ENCODE peak calls at places on chromosomes 12 and 14, in nine cellular contexts. One of them, this sample, is unnamed.

GRCh38 chr14:44979740-44980346 is 17.9 kb downstream of the TOGARAM1 start:
- DNase-seq in lower lobe of right lung: no peak
- DNase-seq in AG10803: no peak
- DNase-seq in foreskin fibroblast: no peak
- DNase-seq in HFFc6: no peak
- DNase-seq in transverse colon: no peak
- DNase-seq in PC-3: no peak
- DNase-seq in brain microvascular endothelial cell: no peak
- DNase-seq in adrenal gland: peak; percentile 38
- DNase-seq in this sample: no peak

GRCh38 chr12:105970885-105971284 is 167.9 kb downstream of the NUAK1 start:
- DNase-seq in transverse colon: no peak
- DNase-seq in foreskin fibroblast: no peak
- DNase-seq in AG10803: no peak
- DNase-seq in adrenal gland: no peak
- DNase-seq in brain microvascular endothelial cell: no peak
- DNase-seq in lower lobe of right lung: no peak
- DNase-seq in HFFc6: no peak
- DNase-seq in PC-3: no peak
- DNase-seq in this sample: no peak

GRCh38 chr14:89534896-89535615 is 118.0 kb upstream of the FOXN3 start:
- DNase-seq in lower lobe of right lung: no peak
- DNase-seq in brain microvascular endothelial cell: peak; percentile 31
- DNase-seq in HFFc6: peak; percentile 9
- DNase-seq in PC-3: no peak
- DNase-seq in adrenal gland: no peak
- DNase-seq in transverse colon: no peak
- DNase-seq in foreskin fibroblast: no peak
- DNase-seq in AG10803: peak; percentile 46
- DNase-seq in this sample: no peak

GRCh38 chr12:130799051-130799450 is 40.0 kb downstream of the STX2 start:
- DNase-seq in AG10803: no peak
- DNase-seq in brain microvascular endothelial cell: no peak
- DNase-seq in lower lobe of right lung: no peak
- DNase-seq in adrenal gland: no peak
- DNase-seq in HFFc6: no peak
- DNase-seq in transverse colon: no peak
- DNase-seq in foreskin fibroblast: no peak
- DNase-seq in PC-3: peak; percentile 86
- DNase-seq in this sample: no peak

GRCh38 chr12:66744956-66745383 is 66.1 kb upstream of the GRIP1 start:
- DNase-seq in HFFc6: no peak
- DNase-seq in foreskin fibroblast: no peak
- DNase-seq in adrenal gland: no peak
- DNase-seq in AG10803: no peak
- DNase-seq in PC-3: peak; percentile 81
- DNase-seq in transverse colon: no peak
- DNase-seq in lower lobe of right lung: no peak
- DNase-seq in brain microvascular endothelial cell: no peak
- DNase-seq in this sample: no peak

GRCh38 chr14:102096569-102097188 is 9.8 kb upstream of the HSP90AA1 start:
- DNase-seq in adrenal gland: peak; percentile 89
- DNase-seq in PC-3: peak; percentile 85
- DNase-seq in HFFc6: peak; percentile 58
- DNase-seq in lower lobe of right lung: peak; percentile 87
- DNase-seq in brain microvascular endothelial cell: peak; percentile 70
- DNase-seq in AG10803: peak; percentile 71
- DNase-seq in transverse colon: peak; percentile 89
- DNase-seq in foreskin fibroblast: peak; percentile 64
- DNase-seq in this sample: peak; percentile 60

GRCh38 chr12:133058203-133059125 is 21.2 kb downstream of the ZNF84 start:
- DNase-seq in lower lobe of right lung: no peak
- DNase-seq in PC-3: peak; percentile 2
- DNase-seq in AG10803: no peak
- DNase-seq in brain microvascular endothelial cell: no peak
- DNase-seq in adrenal gland: no peak
- DNase-seq in HFFc6: no peak
- DNase-seq in transverse colon: no peak
- DNase-seq in foreskin fibroblast: no peak
- DNase-seq in this sample: no peak

GRCh38 chr12:24903305-24904088 is 45.4 kb downstream of the BCAT1 start:
- DNase-seq in AG10803: peak; percentile 23
- DNase-seq in HFFc6: no peak
- DNase-seq in adrenal gland: no peak
- DNase-seq in PC-3: no peak
- DNase-seq in foreskin fibroblast: no peak
- DNase-seq in lower lobe of right lung: no peak
- DNase-seq in transverse colon: no peak
- DNase-seq in brain microvascular endothelial cell: no peak
- DNase-seq in this sample: no peak

GRCh38 chr12:100267603-100268281 is 765 bp downstream of the SCYL2 start:
- DNase-seq in HFFc6: peak; percentile 14
- DNase-seq in PC-3: peak; percentile 30
- DNase-seq in AG10803: peak; percentile 38
- DNase-seq in lower lobe of right lung: no peak
- DNase-seq in brain microvascular endothelial cell: no peak
- DNase-seq in foreskin fibroblast: no peak
- DNase-seq in transverse colon: no peak
- DNase-seq in adrenal gland: peak; percentile 52
- DNase-seq in this sample: peak; percentile 29

GRCh38 chr14:21078726-21079125 is 8.6 kb downstream of the ARHGEF40 start:
- DNase-seq in foreskin fibroblast: no peak
- DNase-seq in HFFc6: no peak
- DNase-seq in AG10803: no peak
- DNase-seq in brain microvascular endothelial cell: no peak
- DNase-seq in adrenal gland: no peak
- DNase-seq in PC-3: no peak
- DNase-seq in transverse colon: no peak
- DNase-seq in lower lobe of right lung: no peak
- DNase-seq in this sample: no peak

GRCh38 chr12:117027251-117028086 is 71.7 kb downstream of the TESC start:
- DNase-seq in HFFc6: no peak
- DNase-seq in adrenal gland: peak; percentile 20
- DNase-seq in lower lobe of right lung: no peak
- DNase-seq in AG10803: no peak
- DNase-seq in brain microvascular endothelial cell: no peak
- DNase-seq in foreskin fibroblast: no peak
- DNase-seq in transverse colon: no peak
- DNase-seq in PC-3: no peak
- DNase-seq in this sample: no peak

GRCh38 chr12:109600481-109600880 is 26.9 kb downstream of the MVK start:
- DNase-seq in foreskin fibroblast: no peak
- DNase-seq in transverse colon: no peak
- DNase-seq in brain microvascular endothelial cell: no peak
- DNase-seq in adrenal gland: no peak
- DNase-seq in AG10803: no peak
- DNase-seq in PC-3: no peak
- DNase-seq in lower lobe of right lung: no peak
- DNase-seq in HFFc6: no peak
- DNase-seq in this sample: no peak

GRCh38 chr12:47835017-47835830 is 15.5 kb upstream of the HDAC7 start:
- DNase-seq in adrenal gland: no peak
- DNase-seq in lower lobe of right lung: no peak
- DNase-seq in brain microvascular endothelial cell: no peak
- DNase-seq in AG10803: no peak
- DNase-seq in foreskin fibroblast: no peak
- DNase-seq in HFFc6: no peak
- DNase-seq in transverse colon: no peak
- DNase-seq in PC-3: no peak
- DNase-seq in this sample: no peak

GRCh38 chr12:27462851-27463250 is 16.3 kb downstream of the SMCO2 start:
- DNase-seq in brain microvascular endothelial cell: no peak
- DNase-seq in adrenal gland: peak; percentile 22
- DNase-seq in PC-3: no peak
- DNase-seq in lower lobe of right lung: no peak
- DNase-seq in transverse colon: no peak
- DNase-seq in AG10803: no peak
- DNase-seq in HFFc6: no peak
- DNase-seq in foreskin fibroblast: no peak
- DNase-seq in this sample: no peak

DNA sequence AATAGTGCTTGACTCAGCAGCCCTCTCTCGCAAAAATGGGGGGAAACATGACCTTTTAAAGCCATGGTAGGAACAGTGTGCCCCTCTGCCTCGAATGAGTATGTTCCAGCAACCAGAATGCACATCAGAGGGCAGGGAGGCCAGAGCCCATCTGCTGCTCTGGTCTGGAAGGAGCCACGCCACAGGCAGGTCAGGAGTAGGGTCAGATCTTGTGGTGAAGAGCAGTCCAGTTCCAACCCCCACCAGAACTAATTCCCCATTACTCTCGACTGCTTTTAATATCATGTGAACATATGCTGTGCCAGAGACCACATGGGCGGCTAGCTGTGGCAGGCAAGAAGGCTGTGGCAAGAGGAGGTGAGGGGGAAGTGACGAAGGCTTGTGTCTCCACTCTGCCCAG is 34.6 kb upstream of the TMX1 start:
- DNase-seq in PC-3: no peak
- DNase-seq in transverse colon: no peak
- DNase-seq in adrenal gland: no peak
- DNase-seq in brain microvascular endothelial cell: no peak
- DNase-seq in HFFc6: no peak
- DNase-seq in AG10803: no peak
- DNase-seq in foreskin fibroblast: no peak
- DNase-seq in lower lobe of right lung: no peak
- DNase-seq in this sample: no peak
- TF ChIP-seq CTCF in PC-3: no peak
- TF ChIP-seq CTCF in transverse colon: no peak
- TF ChIP-seq CTCF in adrenal gland: no peak
- TF ChIP-seq CTCF in brain microvascular endothelial cell: no peak
- TF ChIP-seq CTCF in HFFc6: no peak
- TF ChIP-seq CTCF in AG10803: no peak
- TF ChIP-seq CTCF in foreskin fibroblast: no peak
- TF ChIP-seq CTCF in lower lobe of right lung: no peak
- TF ChIP-seq CTCF in this sample: no peak

GRCh38 chr12:113818833-113819232 is 147.3 kb downstream of the RBM19 start:
- DNase-seq in AG10803: no peak
- DNase-seq in PC-3: peak; percentile 22
- DNase-seq in transverse colon: no peak
- DNase-seq in adrenal gland: no peak
- DNase-seq in lower lobe of right lung: no peak
- DNase-seq in foreskin fibroblast: peak; percentile 4
- DNase-seq in HFFc6: no peak
- DNase-seq in brain microvascular endothelial cell: no peak
- DNase-seq in this sample: no peak
- TF ChIP-seq CTCF in AG10803: peak; percentile 30
- TF ChIP-seq CTCF in PC-3: peak; percentile 73
- TF ChIP-seq CTCF in transverse colon: no peak
- TF ChIP-seq CTCF in adrenal gland: no peak
- TF ChIP-seq CTCF in lower lobe of right lung: no peak
- TF ChIP-seq CTCF in foreskin fibroblast: peak; percentile 52
- TF ChIP-seq CTCF in HFFc6: peak; percentile 77
- TF ChIP-seq CTCF in brain microvascular endothelial cell: peak; percentile 70
- TF ChIP-seq CTCF in this sample: peak; percentile 21

DNA sequence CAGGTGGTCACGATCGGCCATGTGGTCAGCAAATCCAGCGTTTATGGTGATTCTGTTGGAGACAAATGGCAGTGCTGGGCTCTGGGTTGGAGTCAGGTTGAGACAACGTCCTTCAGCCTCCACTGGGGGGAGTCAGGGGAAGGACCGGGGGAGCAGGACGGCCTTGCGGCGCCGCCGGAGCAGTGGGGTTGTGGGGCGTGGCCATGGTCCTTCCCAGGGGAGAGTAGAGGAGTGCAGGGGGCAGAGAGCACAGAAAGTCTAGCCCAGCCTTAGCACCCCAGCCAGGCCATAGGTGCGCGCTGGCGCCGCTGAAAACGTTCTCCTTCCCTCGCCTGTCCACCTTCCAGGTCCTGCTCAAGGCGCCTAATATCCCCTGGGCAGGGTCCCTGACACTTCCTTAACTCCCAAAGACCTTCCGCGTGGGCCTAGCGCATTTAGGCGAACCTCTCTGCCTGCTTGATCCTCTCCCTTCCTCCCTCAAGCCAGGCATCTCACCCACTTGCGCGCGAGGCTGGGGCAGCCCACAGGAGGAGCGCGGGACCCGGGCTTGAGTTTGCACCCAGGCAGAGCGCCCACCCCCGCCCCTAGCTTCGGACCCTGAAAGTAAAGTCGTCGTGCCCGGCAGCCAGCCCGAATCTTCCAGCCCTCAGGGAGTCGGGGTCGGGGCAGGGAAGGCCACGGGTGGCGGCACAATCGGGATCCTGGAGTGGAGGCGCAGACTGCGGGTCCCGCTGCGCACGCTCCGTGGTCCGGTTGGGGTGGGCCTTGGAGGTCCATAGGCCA is 3.1 kb upstream of the KIF26A start:
- DNase-seq in HFFc6: no peak
- DNase-seq in brain microvascular endothelial cell: no peak
- DNase-seq in AG10803: no peak
- DNase-seq in foreskin fibroblast: no peak
- DNase-seq in PC-3: peak; percentile 29
- DNase-seq in transverse colon: no peak
- DNase-seq in lower lobe of right lung: peak; percentile 42
- DNase-seq in adrenal gland: peak; percentile 7
- DNase-seq in this sample: no peak
- TF ChIP-seq CTCF in HFFc6: peak; percentile 43
- TF ChIP-seq CTCF in brain microvascular endothelial cell: peak; percentile 44
- TF ChIP-seq CTCF in AG10803: no peak
- TF ChIP-seq CTCF in foreskin fibroblast: no peak
- TF ChIP-seq CTCF in PC-3: peak; percentile 38
- TF ChIP-seq CTCF in transverse colon: no peak
- TF ChIP-seq CTCF in lower lobe of right lung: no peak
- TF ChIP-seq CTCF in adrenal gland: no peak
- TF ChIP-seq CTCF in this sample: peak; percentile 27

GRCh38 chr12:63090716-63091115 is 60.3 kb downstream of the AVPR1A start:
- DNase-seq in foreskin fibroblast: no peak
- DNase-seq in lower lobe of right lung: no peak
- DNase-seq in HFFc6: no peak
- DNase-seq in transverse colon: no peak
- DNase-seq in AG10803: no peak
- DNase-seq in PC-3: no peak
- DNase-seq in brain microvascular endothelial cell: no peak
- DNase-seq in adrenal gland: no peak
- DNase-seq in this sample: no peak
- TF ChIP-seq CTCF in foreskin fibroblast: no peak
- TF ChIP-seq CTCF in lower lobe of right lung: no peak
- TF ChIP-seq CTCF in HFFc6: no peak
- TF ChIP-seq CTCF in transverse colon: no peak
- TF ChIP-seq CTCF in AG10803: no peak
- TF ChIP-seq CTCF in PC-3: no peak
- TF ChIP-seq CTCF in brain microvascular endothelial cell: no peak
- TF ChIP-seq CTCF in adrenal gland: no peak
- TF ChIP-seq CTCF in this sample: no peak

DNA sequence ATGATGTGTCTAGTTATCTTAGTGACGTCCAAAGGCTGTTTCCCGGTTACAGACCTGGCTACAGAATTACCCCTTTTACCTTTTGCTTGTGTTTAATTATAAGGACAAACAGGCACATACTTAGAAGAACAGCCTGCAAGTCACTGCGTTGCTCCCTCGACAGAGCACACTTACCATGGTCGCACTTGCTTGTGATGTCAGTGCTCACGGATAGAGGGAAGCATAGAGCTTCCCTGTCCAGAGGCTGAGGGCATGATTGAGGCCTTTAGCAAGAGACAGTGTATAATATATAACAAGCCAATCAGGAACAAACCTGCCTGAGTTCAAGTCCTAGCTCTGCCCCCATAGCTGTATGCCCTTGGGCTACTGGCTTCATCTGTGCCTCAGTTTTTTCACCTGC is 73.2 kb upstream of the SCN8A start:
- DNase-seq in adrenal gland: no peak
- DNase-seq in transverse colon: no peak
- DNase-seq in HFFc6: no peak
- DNase-seq in lower lobe of right lung: no peak
- DNase-seq in brain microvascular endothelial cell: no peak
- DNase-seq in foreskin fibroblast: no peak
- DNase-seq in AG10803: no peak
- DNase-seq in PC-3: no peak
- DNase-seq in this sample: no peak
- TF ChIP-seq CTCF in adrenal gland: no peak
- TF ChIP-seq CTCF in transverse colon: no peak
- TF ChIP-seq CTCF in HFFc6: no peak
- TF ChIP-seq CTCF in lower lobe of right lung: no peak
- TF ChIP-seq CTCF in brain microvascular endothelial cell: peak; percentile 19
- TF ChIP-seq CTCF in foreskin fibroblast: no peak
- TF ChIP-seq CTCF in AG10803: peak; percentile 9
- TF ChIP-seq CTCF in PC-3: no peak
- TF ChIP-seq CTCF in this sample: no peak

This sample was measured in GM13977.